ENCODE peak calls at places on chromosome 18, in ten cellular contexts. N is Calu3, K is RWPE1, G is coronary artery, Z is foreskin keratinocyte, I is glutamatergic neuron, A is foreskin fibroblast, F is neural crest cell, U is GM23338, B is BJ. M is an unnamed sample.

GRCh38 chr18:12238861-12239260 is 15.3 kb upstream of the CIDEA start:
- DNase-seq in N (no peak), K (no peak), G (no peak), Z (no peak), I (no peak), A (peak), F (no peak), U (no peak), B (no peak), M (no peak)

GRCh38 chr18:56196495-56197225 is 441.7 kb downstream of the TXNL1 start:
- DNase-seq in N (no peak), K (no peak), G (no peak), Z (no peak), I (no peak), A (no peak), F (no peak), U (no peak), B (no peak), M (no peak)

GRCh38 chr18:11963991-11964484 is 17.3 kb upstream of the IMPA2 start:
- DNase-seq in N (no peak), K (no peak), G (no peak), Z (no peak), I (no peak), A (no peak), F (no peak), U (peak), B (peak), M (no peak)

GRCh38 chr18:30814446-30814845 is 228.1 kb downstream of the DSC3 start:
- DNase-seq in N (no peak), K (no peak), G (no peak), Z (no peak), I (no peak), A (no peak), F (no peak), U (no peak), B (no peak), M (no peak)

GRCh38 chr18:58163004-58163590 is 119.1 kb downstream of the NEDD4L start:
- DNase-seq in N (no peak), K (no peak), G (no peak), Z (no peak), I (no peak), A (no peak), F (no peak), U (no peak), B (no peak), M (no peak)

GRCh38 chr18:67672142-67672541 is 155.6 kb upstream of the DSEL start:
- DNase-seq in N (no peak), K (peak), G (no peak), Z (peak), I (no peak), A (peak), F (no peak), U (no peak), B (no peak), M (no peak)

GRCh38 chr18:42784612-42785011 is 330.9 kb downstream of the RIT2 start:
- DNase-seq in N (no peak), K (no peak), G (no peak), Z (peak), I (no peak), A (no peak), F (no peak), U (no peak), B (no peak), M (no peak)

GRCh38 chr18:33446604-33447003 is 6.1 kb upstream of the CCDC178 start:
- DNase-seq in N (no peak), K (no peak), G (no peak), Z (no peak), I (no peak), A (no peak), F (no peak), U (no peak), B (no peak), M (no peak)

GRCh38 chr18:43587538-43588153 is 310.4 kb upstream of the SYT4 start:
- DNase-seq in N (peak), K (peak), G (no peak), Z (peak), I (no peak), A (peak), F (no peak), U (peak), B (no peak), M (no peak)

DNA sequence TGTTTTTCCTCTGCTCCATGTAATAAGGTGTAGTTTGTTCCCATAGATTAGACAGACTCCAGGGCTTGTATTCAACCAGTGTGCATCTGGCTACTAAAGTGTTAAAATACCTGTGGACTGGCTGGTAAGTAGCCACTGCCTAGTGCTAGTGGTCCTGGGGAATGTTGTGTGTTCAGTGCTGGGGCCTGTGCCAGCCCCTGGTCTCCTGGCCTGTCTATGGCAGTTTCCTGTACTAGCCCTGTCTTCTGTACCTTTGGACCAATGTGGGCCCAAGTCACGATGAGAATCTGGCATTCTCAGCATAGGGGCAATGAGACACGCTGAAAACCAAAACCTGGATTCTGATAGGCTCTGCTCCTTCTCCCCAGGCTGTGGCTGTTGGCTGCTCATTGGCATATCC is 170.4 kb downstream of the PTPRM start:
- DNase-seq in N (no peak), K (no peak), G (no peak), Z (no peak), I (no peak), A (no peak), F (no peak), U (no peak), B (no peak), M (no peak)
- TF ChIP-seq CTCF in N (no peak), K (no peak), G (no peak), Z (no peak), I (no peak), A (no peak), F (no peak), U (no peak), B (no peak), M (no peak)

DNA sequence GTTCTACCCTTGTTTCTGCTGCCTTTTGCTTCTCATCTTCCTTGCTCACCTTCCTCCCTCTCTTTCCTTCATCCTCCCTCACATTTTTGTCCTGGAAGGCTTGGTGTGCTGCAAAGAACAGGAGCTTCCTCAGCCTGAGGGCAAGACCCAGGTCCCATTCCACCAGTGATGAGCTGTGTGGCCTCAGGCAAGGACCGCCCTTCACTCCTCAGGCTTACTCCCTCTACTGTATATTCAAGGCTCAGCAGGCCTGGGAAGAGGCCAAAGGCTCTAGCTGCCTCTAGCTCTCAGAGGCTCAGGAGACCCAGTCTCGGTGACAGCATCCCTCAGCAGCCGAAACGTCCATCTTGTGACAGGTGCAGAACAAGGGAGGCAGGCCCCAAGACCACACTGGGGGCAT is 97.5 kb downstream of the MRO start:
- DNase-seq in N (no peak), K (no peak), G (no peak), Z (no peak), I (no peak), A (no peak), F (no peak), U (no peak), B (no peak), M (no peak)
- TF ChIP-seq CTCF in N (no peak), K (no peak), G (no peak), Z (peak), I (no peak), A (no peak), F (no peak), U (peak), B (no peak), M (no peak)

GRCh38 chr18:74152906-74153305 is 4.6 kb downstream of the TIMM21 start:
- DNase-seq in N (no peak), K (no peak), G (no peak), Z (no peak), I (no peak), A (no peak), F (no peak), U (peak), B (no peak), M (no peak)
- TF ChIP-seq CTCF in N (peak), K (no peak), G (no peak), Z (peak), I (peak), A (no peak), F (no peak), U (peak), B (no peak), M (no peak)

DNA sequence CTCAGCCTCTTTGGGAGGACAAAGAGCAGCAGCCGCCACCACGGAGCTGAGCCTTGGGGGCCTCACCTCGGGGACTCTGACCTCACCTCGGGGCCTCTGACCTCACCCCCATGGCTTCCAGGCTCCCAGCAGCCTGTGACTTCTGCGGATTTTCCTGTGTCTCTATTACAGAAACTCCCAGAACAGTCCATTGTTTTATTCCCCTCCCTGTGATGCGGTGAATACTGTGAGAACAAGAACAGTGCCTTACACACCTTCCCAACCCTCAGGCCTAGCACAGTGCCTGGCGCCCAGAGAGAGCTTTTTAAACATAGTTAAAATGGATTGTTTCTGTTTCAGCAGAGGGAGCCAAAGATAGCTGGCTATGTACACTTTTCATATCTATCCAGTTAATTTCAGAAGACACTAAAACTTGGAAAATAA is 63.7 kb downstream of the MBP start:
- DNase-seq in N (no peak), K (no peak), G (no peak), Z (no peak), I (peak), A (no peak), F (no peak), U (no peak), B (no peak), M (no peak)
- TF ChIP-seq CTCF in N (no peak), K (no peak), G (no peak), Z (peak), I (no peak), A (no peak), F (no peak), U (no peak), B (no peak), M (no peak)

DNA sequence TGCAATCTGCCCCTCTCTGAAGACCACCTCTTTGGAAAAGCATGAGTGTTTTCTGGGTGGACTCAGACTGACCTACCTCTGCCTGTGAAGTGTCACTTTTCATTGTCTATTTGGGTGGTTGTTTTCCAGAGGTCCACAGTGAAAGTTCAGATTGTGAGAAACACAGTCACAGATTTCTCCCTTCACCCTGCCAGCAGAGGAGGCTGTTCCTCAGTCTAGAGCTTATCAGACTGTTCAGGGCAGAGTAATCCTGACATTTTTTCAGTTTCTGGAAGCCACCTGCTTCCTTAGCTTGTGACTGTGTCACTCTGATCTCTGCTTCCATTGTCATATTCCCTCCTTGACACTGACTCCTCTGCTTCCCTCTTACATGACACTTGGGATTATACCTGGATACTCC is 55.4 kb upstream of the RMP24 start:
- DNase-seq in N (no peak), K (no peak), G (no peak), Z (no peak), I (no peak), A (no peak), F (no peak), U (peak), B (no peak), M (no peak)
- TF ChIP-seq CTCF in N (peak), K (no peak), G (no peak), Z (peak), I (no peak), A (no peak), F (no peak), U (peak), B (peak), M (peak)

GRCh38 chr18:27549335-27550039 is 364.4 kb upstream of the CHST9 start:
- DNase-seq in N (no peak), K (no peak), G (no peak), Z (no peak), I (no peak), A (no peak), F (no peak), U (peak), B (no peak), M (no peak)
- TF ChIP-seq CTCF in N (no peak), K (no peak), G (no peak), Z (no peak), I (no peak), A (no peak), F (no peak), U (no peak), B (no peak), M (no peak)

DNA sequence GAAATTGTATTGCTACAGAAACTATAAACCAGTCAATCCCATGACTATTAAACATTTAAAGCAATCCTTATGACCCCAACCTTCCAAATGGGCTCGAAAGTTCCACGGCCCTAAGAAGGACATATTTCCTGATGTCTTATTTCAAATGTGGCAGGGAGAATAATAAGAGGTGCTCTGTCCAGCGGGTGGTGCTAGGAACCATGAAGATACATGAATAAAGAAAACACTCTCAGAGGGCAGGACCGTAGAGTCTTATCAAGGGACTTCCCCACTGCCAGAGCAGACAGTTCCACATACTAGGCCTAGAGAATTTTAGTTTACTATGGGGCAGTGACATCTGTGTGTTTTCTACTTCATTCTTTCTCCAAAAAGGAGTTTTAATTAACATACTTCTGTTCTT is 187.1 kb upstream of the PIK3C3 start:
- DNase-seq in N (no peak), K (peak), G (no peak), Z (no peak), I (no peak), A (no peak), F (no peak), U (peak), B (no peak), M (no peak)
- TF ChIP-seq CTCF in N (no peak), K (no peak), G (no peak), Z (peak), I (no peak), A (peak), F (peak), U (peak), B (peak), M (no peak)

GRCh38 chr18:9790261-9790660 is 82.2 kb downstream of the RAB31 start:
- DNase-seq in N (no peak), K (no peak), G (no peak), Z (no peak), I (no peak), A (no peak), F (no peak), U (no peak), B (no peak), M (no peak)

GRCh38 chr18:9788860-9789259 is 80.8 kb downstream of the RAB31 start:
- DNase-seq in N (no peak), K (no peak), G (no peak), Z (no peak), I (no peak), A (no peak), F (no peak), U (no peak), B (no peak), M (no peak)

GRCh38 chr18:9796933-9797549 is 88.7 kb upstream of the TXNDC2 start:
- DNase-seq in N (no peak), K (no peak), G (no peak), Z (no peak), I (peak), A (peak), F (no peak), U (no peak), B (no peak), M (no peak)

GRCh38 chr18:9788140-9788539 is 80.0 kb downstream of the RAB31 start:
- DNase-seq in N (no peak), K (no peak), G (no peak), Z (no peak), I (no peak), A (no peak), F (no peak), U (no peak), B (no peak), M (no peak)

DNA sequence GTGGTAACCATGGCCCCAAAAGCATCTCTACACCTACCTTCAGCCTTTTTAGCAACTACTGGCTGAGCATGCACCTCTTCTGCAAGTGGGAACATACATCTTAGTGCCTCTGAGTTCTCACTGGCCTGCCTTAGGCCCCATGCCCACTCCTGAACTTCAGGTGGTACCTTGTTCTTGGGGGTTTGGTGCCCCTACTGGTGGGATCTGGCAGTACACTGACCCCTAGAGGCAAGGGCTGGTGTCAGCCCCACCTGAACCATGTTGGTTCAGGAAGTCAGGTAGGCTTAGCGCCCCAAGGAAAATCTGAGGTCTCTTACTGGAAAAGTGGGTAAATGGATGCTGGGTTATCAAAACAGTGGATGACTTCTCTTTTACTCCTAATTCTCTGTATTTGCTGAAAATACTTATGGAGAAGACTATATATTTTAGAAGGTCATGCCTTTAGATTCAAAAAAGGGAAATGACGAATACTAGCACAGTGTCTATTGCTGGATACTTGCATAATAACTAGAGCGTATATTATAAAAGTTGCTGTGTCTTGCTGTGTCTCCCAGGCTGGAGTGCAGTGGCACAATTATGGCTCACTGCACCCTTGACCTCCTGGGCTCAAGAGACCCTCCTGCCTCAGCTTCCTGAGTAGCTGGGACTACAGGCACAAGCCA is 84.6 kb downstream of the RAB31 start:
- DNase-seq in N (peak), K (no peak), G (no peak), Z (no peak), I (no peak), A (no peak), F (no peak), U (peak), B (no peak), M (peak)
- TF ChIP-seq CTCF in N (peak), K (no peak), G (no peak), Z (peak), I (peak), A (no peak), F (peak), U (peak), B (peak), M (peak)